ENCODE peak calls at places on chromosomes 12 and 14, in five cellular contexts. One of them, this sample, is unnamed. For H3K4me1 and H3K36me3, the result is how much of the 10 kb centered on the place peaks cover.

GRCh38 chr12:113198286-113198685 is 12.8 kb downstream of the RITA1 start:
- DNase-seq in aorta: no peak
- DNase-seq in cardiac muscle cell: no peak
- DNase-seq in upper lobe of right lung: no peak
- DNase-seq in fibroblast of lung: no peak
- DNase-seq in this sample: no peak

GRCh38 chr14:20001863-20002262 is at the start of gene OR4Q2:
- DNase-seq in fibroblast of lung: no peak
- DNase-seq in cardiac muscle cell: no peak
- DNase-seq in upper lobe of right lung: no peak
- DNase-seq in aorta: no peak
- DNase-seq in this sample: no peak

GRCh38 chr12:19190292-19191031 is 60.9 kb downstream of the PLEKHA5 start:
- DNase-seq in aorta: no peak
- DNase-seq in fibroblast of lung: peak
- DNase-seq in upper lobe of right lung: no peak
- DNase-seq in cardiac muscle cell: no peak
- DNase-seq in this sample: peak

GRCh38 chr14:51880810-51881580 is 20.6 kb downstream of the GNG2 start:
- DNase-seq in upper lobe of right lung: no peak
- DNase-seq in fibroblast of lung: no peak
- DNase-seq in aorta: no peak
- DNase-seq in cardiac muscle cell: no peak
- DNase-seq in this sample: no peak

GRCh38 chr14:103380719-103381377 is 4.4 kb upstream of the MARK3 start:
- DNase-seq in aorta: no peak
- DNase-seq in cardiac muscle cell: no peak
- DNase-seq in upper lobe of right lung: no peak
- DNase-seq in fibroblast of lung: no peak
- DNase-seq in this sample: no peak

GRCh38 chr12:98997-99396 is 32.4 kb downstream of the IQSEC3 start:
- DNase-seq in upper lobe of right lung: peak
- DNase-seq in aorta: no peak
- DNase-seq in cardiac muscle cell: peak
- DNase-seq in fibroblast of lung: no peak
- DNase-seq in this sample: peak

GRCh38 chr14:90159147-90159546 is 97.2 kb upstream of the PSMC1 start:
- DNase-seq in aorta: no peak
- DNase-seq in cardiac muscle cell: peak
- DNase-seq in fibroblast of lung: no peak
- DNase-seq in upper lobe of right lung: no peak
- DNase-seq in this sample: no peak

GRCh38 chr14:64649383-64649998 is 54.7 kb upstream of the PLEKHG3 start:
- DNase-seq in fibroblast of lung: peak
- DNase-seq in aorta: no peak
- DNase-seq in cardiac muscle cell: no peak
- DNase-seq in upper lobe of right lung: no peak
- DNase-seq in this sample: no peak

GRCh38 chr12:120814903-120815429 is 89.2 kb downstream of the SPPL3 start:
- DNase-seq in fibroblast of lung: no peak
- DNase-seq in cardiac muscle cell: no peak
- DNase-seq in upper lobe of right lung: no peak
- DNase-seq in aorta: no peak
- DNase-seq in this sample: no peak

GRCh38 chr12:132286912-132287311 is 42.5 kb downstream of the GALNT9 start:
- DNase-seq in aorta: no peak
- DNase-seq in upper lobe of right lung: no peak
- DNase-seq in fibroblast of lung: no peak
- DNase-seq in cardiac muscle cell: no peak
- DNase-seq in this sample: peak

GRCh38 chr12:128818065-128819022 is 5.4 kb downstream of the SLC15A4 start:
- DNase-seq in fibroblast of lung: peak
- DNase-seq in aorta: no peak
- DNase-seq in upper lobe of right lung: no peak
- DNase-seq in cardiac muscle cell: no peak
- DNase-seq in this sample: no peak

GRCh38 chr12:20212658-20213387 is 155.5 kb upstream of the PDE3A start:
- DNase-seq in aorta: peak
- DNase-seq in upper lobe of right lung: peak
- DNase-seq in cardiac muscle cell: peak
- DNase-seq in fibroblast of lung: peak
- DNase-seq in this sample: peak

GRCh38 chr12:113262710-113263109 is 41.4 kb downstream of the TPCN1 start:
- DNase-seq in aorta: no peak
- DNase-seq in upper lobe of right lung: no peak
- DNase-seq in cardiac muscle cell: no peak
- DNase-seq in fibroblast of lung: peak
- DNase-seq in this sample: no peak

GRCh38 chr14:99560403-99560802 is 43.6 kb downstream of the CCDC85C start:
- DNase-seq in fibroblast of lung: no peak
- DNase-seq in upper lobe of right lung: no peak
- DNase-seq in cardiac muscle cell: no peak
- DNase-seq in aorta: no peak
- DNase-seq in this sample: no peak
- H3K4me1 ChIP-seq in fibroblast of lung: under half
- H3K4me1 ChIP-seq in upper lobe of right lung: under half
- H3K4me1 ChIP-seq in cardiac muscle cell: under half
- H3K4me1 ChIP-seq in aorta: under half
- H3K4me1 ChIP-seq in this sample: under half

GRCh38 chr14:81474156-81474492 is 59.5 kb downstream of the SEL1L start:
- DNase-seq in aorta: no peak
- DNase-seq in cardiac muscle cell: no peak
- DNase-seq in fibroblast of lung: no peak
- DNase-seq in upper lobe of right lung: no peak
- DNase-seq in this sample: no peak

GRCh38 chr14:81476816-81477215 is 56.8 kb downstream of the SEL1L start:
- DNase-seq in upper lobe of right lung: no peak
- DNase-seq in fibroblast of lung: no peak
- DNase-seq in aorta: no peak
- DNase-seq in cardiac muscle cell: no peak
- DNase-seq in this sample: no peak

GRCh38 chr14:81480741-81481140 is 52.9 kb downstream of the SEL1L start:
- DNase-seq in aorta: no peak
- DNase-seq in cardiac muscle cell: no peak
- DNase-seq in upper lobe of right lung: no peak
- DNase-seq in fibroblast of lung: no peak
- DNase-seq in this sample: no peak

GRCh38 chr14:81474685-81475324 is 58.8 kb downstream of the SEL1L start:
- DNase-seq in aorta: no peak
- DNase-seq in upper lobe of right lung: no peak
- DNase-seq in fibroblast of lung: no peak
- DNase-seq in cardiac muscle cell: no peak
- DNase-seq in this sample: no peak

GRCh38 chr14:81478446-81478845 is 55.2 kb downstream of the SEL1L start:
- DNase-seq in upper lobe of right lung: no peak
- DNase-seq in fibroblast of lung: no peak
- DNase-seq in cardiac muscle cell: no peak
- DNase-seq in aorta: no peak
- DNase-seq in this sample: no peak
- H3K36me3 ChIP-seq in upper lobe of right lung: half or more
- H3K36me3 ChIP-seq in fibroblast of lung: under half
- H3K36me3 ChIP-seq in cardiac muscle cell: under half
- H3K36me3 ChIP-seq in aorta: under half
- H3K36me3 ChIP-seq in this sample: under half

DNA sequence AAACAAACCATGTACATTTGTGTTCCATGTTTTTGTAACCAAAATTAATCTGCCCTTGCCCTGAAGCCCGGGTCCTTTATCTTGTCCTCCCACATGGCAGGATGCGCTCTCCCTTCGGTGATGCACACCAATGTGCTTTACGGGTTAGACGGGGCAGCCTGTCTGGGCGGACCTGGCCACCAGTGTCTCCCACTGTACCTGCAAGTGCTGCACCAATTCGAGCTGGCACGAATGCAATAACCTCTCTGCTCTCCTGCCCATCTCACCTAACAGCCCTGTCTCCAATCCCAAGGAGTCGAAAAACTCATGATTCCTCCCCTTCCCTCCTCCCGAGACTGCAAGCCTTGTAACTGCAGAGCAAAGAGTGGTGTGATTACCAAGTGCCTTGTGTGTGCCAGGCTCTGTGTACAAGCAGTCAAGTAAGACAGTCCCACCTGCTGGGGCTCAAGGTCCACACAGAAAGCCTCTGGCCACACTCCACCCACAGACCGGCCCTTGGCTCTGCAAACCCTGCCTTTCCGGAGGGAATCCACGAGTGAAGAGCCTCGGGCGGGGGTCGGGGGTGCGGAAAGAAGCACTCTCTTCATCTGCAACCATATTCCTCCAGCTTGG is 85.1 kb downstream of the CCDC88C start:
- DNase-seq in fibroblast of lung: no peak
- DNase-seq in aorta: no peak
- DNase-seq in cardiac muscle cell: no peak
- DNase-seq in upper lobe of right lung: no peak
- DNase-seq in this sample: no peak
- H3K27ac ChIP-seq in fibroblast of lung: no peak
- H3K27ac ChIP-seq in aorta: no peak
- H3K27ac ChIP-seq in cardiac muscle cell: no peak
- H3K27ac ChIP-seq in upper lobe of right lung: no peak
- H3K27ac ChIP-seq in this sample: no peak

GRCh38 chr12:110344657-110345056 is 58.9 kb downstream of the ANAPC7 start:
- DNase-seq in aorta: no peak
- DNase-seq in cardiac muscle cell: no peak
- DNase-seq in upper lobe of right lung: no peak
- DNase-seq in fibroblast of lung: no peak
- DNase-seq in this sample: no peak
- H3K4me1 ChIP-seq in aorta: under half
- H3K4me1 ChIP-seq in cardiac muscle cell: under half
- H3K4me1 ChIP-seq in upper lobe of right lung: under half
- H3K4me1 ChIP-seq in fibroblast of lung: under half
- H3K4me1 ChIP-seq in this sample: under half

DNA sequence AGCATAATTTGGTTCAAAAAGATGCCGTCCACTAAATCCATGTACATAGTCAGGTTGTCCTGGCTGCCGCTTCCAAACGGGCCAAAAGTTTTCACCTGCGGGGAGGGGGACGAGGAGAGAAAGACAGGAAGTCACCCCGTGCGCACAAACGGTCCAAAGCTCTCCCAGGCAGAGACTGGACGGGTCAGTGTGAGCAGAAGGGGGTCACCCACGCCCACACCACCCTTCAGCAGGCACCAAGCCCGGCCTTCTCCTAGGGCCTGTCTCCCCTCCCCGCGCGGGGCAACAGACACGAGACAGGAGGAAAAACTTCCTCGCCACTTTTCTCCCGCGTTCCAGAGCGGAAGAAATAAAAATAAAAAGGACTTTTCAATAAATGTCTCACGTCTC is 881 bp downstream of the CCDC88C start:
- DNase-seq in upper lobe of right lung: peak
- DNase-seq in cardiac muscle cell: no peak
- DNase-seq in aorta: no peak
- DNase-seq in fibroblast of lung: no peak
- DNase-seq in this sample: no peak
- H3K36me3 ChIP-seq in upper lobe of right lung: under half
- H3K36me3 ChIP-seq in cardiac muscle cell: under half
- H3K36me3 ChIP-seq in aorta: under half
- H3K36me3 ChIP-seq in fibroblast of lung: under half
- H3K36me3 ChIP-seq in this sample: under half

DNA sequence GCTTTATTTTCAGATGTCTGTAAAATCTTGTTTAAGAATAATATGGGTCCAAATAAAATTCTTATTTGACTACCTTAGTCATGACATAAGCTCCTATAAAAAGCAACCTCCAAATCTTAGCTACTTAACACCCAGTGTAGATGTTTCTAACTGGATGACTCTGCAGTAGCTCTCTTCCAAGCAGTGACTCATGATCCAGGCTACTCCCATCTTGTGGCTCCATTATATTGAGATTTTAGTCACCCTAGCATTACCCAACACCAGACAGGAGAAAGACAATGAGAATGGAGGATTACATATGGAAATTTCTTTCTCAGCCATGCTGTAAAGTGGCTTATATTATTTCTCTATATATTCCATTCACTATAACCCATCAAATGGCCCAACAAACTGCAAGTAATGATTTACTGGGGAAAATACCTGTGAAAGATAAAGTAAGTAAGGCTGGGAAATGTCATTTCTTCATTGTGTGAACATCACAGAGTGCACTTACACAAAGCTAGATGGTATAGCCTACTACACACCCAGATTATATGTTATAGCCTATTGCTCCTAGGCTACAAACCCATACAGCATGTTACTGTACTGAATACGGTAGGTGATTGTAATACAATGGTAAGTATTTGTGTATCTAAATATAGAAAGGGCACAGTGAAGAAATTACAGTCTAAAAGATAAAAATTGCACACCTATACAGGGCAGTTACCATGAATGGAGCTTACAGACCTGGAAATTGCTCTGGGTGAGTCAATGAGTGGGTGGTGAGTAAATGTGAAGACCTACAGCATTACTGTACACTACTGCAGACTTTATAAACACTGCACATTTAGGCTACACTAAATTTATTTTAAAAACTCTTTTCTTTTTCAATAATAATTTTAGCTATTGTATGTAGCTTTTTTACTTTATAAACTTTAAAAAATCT is 163.2 kb downstream of the DYRK2 start:
- DNase-seq in fibroblast of lung: peak
- DNase-seq in cardiac muscle cell: no peak
- DNase-seq in aorta: no peak
- DNase-seq in upper lobe of right lung: no peak
- DNase-seq in this sample: no peak
- H3K27ac ChIP-seq in fibroblast of lung: no peak
- H3K27ac ChIP-seq in cardiac muscle cell: no peak
- H3K27ac ChIP-seq in aorta: no peak
- H3K27ac ChIP-seq in upper lobe of right lung: no peak
- H3K27ac ChIP-seq in this sample: no peak

GRCh38 chr12:54657048-54657696 is 9.0 kb upstream of the DCD start:
- DNase-seq in aorta: no peak
- DNase-seq in cardiac muscle cell: no peak
- DNase-seq in upper lobe of right lung: no peak
- DNase-seq in fibroblast of lung: no peak
- DNase-seq in this sample: no peak
- H3K4me1 ChIP-seq in aorta: under half
- H3K4me1 ChIP-seq in cardiac muscle cell: under half
- H3K4me1 ChIP-seq in upper lobe of right lung: under half
- H3K4me1 ChIP-seq in fibroblast of lung: under half
- H3K4me1 ChIP-seq in this sample: under half

DNA sequence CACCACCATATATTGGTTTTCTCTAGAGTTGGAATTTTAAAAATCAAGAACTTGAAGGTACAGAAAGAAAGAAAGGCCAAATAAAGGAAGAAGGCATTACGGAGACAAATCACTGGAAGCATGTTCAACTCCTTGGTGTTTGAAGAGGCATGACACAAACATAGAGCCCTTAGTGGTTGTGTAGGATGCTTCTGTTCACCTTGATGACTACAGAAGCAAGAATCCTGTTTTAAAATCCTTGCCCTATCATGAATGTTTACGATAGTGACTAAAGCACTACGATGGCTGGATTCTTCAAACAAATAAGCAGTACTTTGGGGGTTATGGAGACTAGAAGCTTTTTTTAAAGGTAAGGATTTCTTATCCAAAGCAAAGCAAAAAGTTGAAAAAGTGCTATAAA is 10.3 kb upstream of the ISM2 start:
- DNase-seq in cardiac muscle cell: no peak
- DNase-seq in fibroblast of lung: no peak
- DNase-seq in aorta: no peak
- DNase-seq in upper lobe of right lung: no peak
- DNase-seq in this sample: peak
- H3K36me3 ChIP-seq in cardiac muscle cell: under half
- H3K36me3 ChIP-seq in fibroblast of lung: under half
- H3K36me3 ChIP-seq in aorta: under half
- H3K36me3 ChIP-seq in upper lobe of right lung: under half
- H3K36me3 ChIP-seq in this sample: under half

This sample was measured in trophoblast cell.